ENCODE peak calls at places on chromosomes 11 and 22, in six cellular contexts. O, A, X, K, E and U are unnamed samples.

GRCh38 chr11:80521592-80521991 is 1080.8 kb upstream of the TENM4 start:
- DNase-seq in E (no peak), K (no peak), A (no peak), X (no peak), O (no peak), U (no peak)

GRCh38 chr11:46381046-46381835 is at the start of gene MDK:
- DNase-seq in K (peak), O (peak), A (no peak), E (no peak), X (no peak), U (no peak)

GRCh38 chr22:18091916-18092526 is 14.2 kb downstream of the PEX26 start:
- DNase-seq in X (peak), E (no peak), A (peak), K (no peak), O (no peak), U (peak)

GRCh38 chr11:46537121-46537520 is 56.7 kb downstream of the AMBRA1 start:
- DNase-seq in E (no peak), K (no peak), O (no peak), X (no peak), A (no peak), U (no peak)

GRCh38 chr11:71452354-71453020 is 516 bp upstream of the NADSYN1 start:
- DNase-seq in O (no peak), A (peak), X (peak), K (peak), E (peak), U (peak)

GRCh38 chr11:100672483-100673038 is 14.5 kb upstream of the ARHGAP42 start:
- DNase-seq in K (no peak), A (no peak), O (no peak), E (no peak), X (no peak), U (no peak)

GRCh38 chr11:12008790-12009616 is 577 bp upstream of the DKK3 start:
- DNase-seq in K (no peak), E (no peak), O (peak), X (no peak), A (peak), U (no peak)

GRCh38 chr11:86395061-86395551 is 20.4 kb downstream of the CCDC81 start:
- DNase-seq in K (no peak), X (no peak), E (no peak), A (no peak), O (no peak), U (no peak)

GRCh38 chr11:123543796-123544195 is 110.6 kb downstream of the SCN3B start:
- DNase-seq in K (no peak), O (no peak), A (no peak), X (no peak), E (no peak), U (no peak)

GRCh38 chr11:65915101-65915820 is 3.6 kb downstream of the C11orf68 start:
- DNase-seq in K (no peak), E (no peak), X (no peak), A (no peak), O (no peak), U (no peak)

GRCh38 chr11:70281114-70281729 is 10.7 kb downstream of the PPFIA1 start:
- DNase-seq in K (no peak), X (no peak), O (no peak), A (peak), E (no peak), U (no peak)

GRCh38 chr11:44250421-44250820 is 59.5 kb downstream of the ALX4 start:
- DNase-seq in E (no peak), O (no peak), A (no peak), X (no peak), K (no peak), U (no peak)

GRCh38 chr11:72812968-72813739 is 1.1 kb upstream of the ATG16L2 start:
- DNase-seq in O (peak), A (peak), E (peak), K (peak), X (peak), U (peak)

GRCh38 chr22:48224332-48224731 is 1461.9 kb downstream of the TBC1D22A start:
- DNase-seq in E (no peak), K (no peak), O (no peak), X (peak), A (no peak), U (no peak)

GRCh38 chr11:126394036-126394435 is 38.5 kb downstream of the ST3GAL4 start:
- DNase-seq in A (no peak), E (no peak), X (no peak), K (no peak), O (no peak), U (no peak)

GRCh38 chr11:105720096-105720495 is 110.2 kb downstream of the GRIA4 start:
- DNase-seq in A (no peak), X (no peak), O (no peak), K (no peak), E (no peak), U (no peak)

GRCh38 chr11:1040428-1041148 is 4.1 kb upstream of the MUC6 start:
- DNase-seq in X (no peak), E (no peak), A (no peak), K (no peak), O (no peak), U (no peak)

GRCh38 chr11:64035581-64035980 is at the start of gene FLRT1:
- DNase-seq in X (no peak), A (no peak), K (no peak), O (no peak), E (no peak), U (no peak)

GRCh38 chr22:38943181-38943580 is 14.2 kb upstream of the APOBEC3A start:
- DNase-seq in A (no peak), E (no peak), K (no peak), O (no peak), X (peak), U (no peak)

GRCh38 chr22:46560696-46561295 is 23.4 kb upstream of the CELSR1 start:
- DNase-seq in K (no peak), X (no peak), E (no peak), A (no peak), O (no peak), U (no peak)